ENCODE peak calls at places on chromosomes 3 and 15, in six cellular contexts. T is fibroblast of lung, S is heart right ventricle, A is bronchial epithelial cell, I is fibroblast of the aortic adventitia, C is heart left ventricle. U is an unnamed sample.

GRCh38 chr3:170740726-170741591 is 129.0 kb downstream of the RPL22L1 start:
- DNase-seq in C (peak), I (peak), A (peak), T (peak), S (no peak), U (no peak)

GRCh38 chr15:26157081-26157480 is 294.0 kb upstream of the ATP10A start:
- DNase-seq in C (no peak), I (no peak), T (no peak), A (no peak), S (no peak), U (no peak)

GRCh38 chr15:57691082-57691481 is 15.4 kb upstream of the POLR2M start:
- DNase-seq in T (no peak), I (no peak), A (no peak), S (no peak), C (no peak), U (no peak)

GRCh38 chr3:35745802-35746484 is 106.6 kb downstream of the ARPP21 start:
- DNase-seq in T (no peak), I (no peak), S (no peak), C (no peak), A (no peak), U (no peak)

GRCh38 chr15:81215531-81215930 is 18.9 kb downstream of the IL16 start:
- DNase-seq in A (no peak), C (no peak), S (no peak), T (no peak), I (no peak), U (no peak)

GRCh38 chr3:47399531-47400270 is 18.9 kb downstream of the PTPN23 start:
- DNase-seq in I (no peak), A (peak), C (no peak), T (no peak), S (no peak), U (no peak)

GRCh38 chr3:137998121-137998520 is 11.8 kb upstream of the CLDN18 start:
- DNase-seq in I (no peak), T (no peak), A (peak), S (no peak), C (no peak), U (no peak)

GRCh38 chr3:73820431-73820830 is 195.7 kb upstream of the PDZRN3 start:
- DNase-seq in A (no peak), S (no peak), I (no peak), T (no peak), C (no peak), U (no peak)

GRCh38 chr15:64461577-64462162 is 1.3 kb downstream of the ZNF609 start:
- DNase-seq in T (peak), S (peak), A (peak), C (no peak), I (peak), U (no peak)

GRCh38 chr15:25790003-25790660 is 73.0 kb downstream of the ATP10A start:
- DNase-seq in A (no peak), I (peak), S (peak), T (peak), C (peak), U (peak)

GRCh38 chr3:147371141-147371540 is 35.2 kb downstream of the ZIC4 start:
- DNase-seq in T (no peak), A (no peak), I (no peak), S (no peak), C (no peak), U (peak)

GRCh38 chr3:141455603-141456327 is 31.1 kb upstream of the RASA2 start:
- DNase-seq in C (no peak), A (no peak), I (no peak), T (no peak), S (no peak), U (no peak)

GRCh38 chr3:55622733-55623132 is 135.6 kb upstream of the WNT5A start:
- DNase-seq in T (peak), S (no peak), I (no peak), A (no peak), C (no peak), U (no peak)

GRCh38 chr15:101651753-101652097 is 456 bp downstream of the TM2D3 start:
- DNase-seq in C (peak), T (peak), S (no peak), A (no peak), I (peak), U (no peak)

GRCh38 chr15:73991260-73991659 is 835 bp downstream of the STOML1 start:
- DNase-seq in S (peak), I (peak), C (peak), A (no peak), T (peak), U (no peak)

GRCh38 chr15:64883997-64884511 is 27.6 kb upstream of the ANKDD1A start:
- DNase-seq in S (peak), C (peak), A (peak), T (peak), I (peak), U (no peak)

GRCh38 chr3:196274585-196274984 is 12.9 kb downstream of the PCYT1A start:
- DNase-seq in I (no peak), S (no peak), A (peak), C (no peak), T (peak), U (no peak)

GRCh38 chr3:89368846-89369245 is 261.4 kb downstream of the EPHA3 start:
- DNase-seq in I (no peak), T (peak), C (no peak), A (peak), S (no peak), U (no peak)

GRCh38 chr15:98874773-98875172 is 132.8 kb downstream of the PGPEP1L start:
- DNase-seq in T (no peak), I (no peak), C (no peak), A (peak), S (no peak), U (no peak)

GRCh38 chr3:71303627-71304260 is 279.8 kb downstream of the FOXP1 start:
- DNase-seq in I (peak), C (no peak), A (no peak), T (no peak), S (no peak), U (no peak)

GRCh38 chr3:178777718-178778411 is 241.6 kb downstream of the KCNMB2 start:
- DNase-seq in A (peak), T (peak), S (no peak), I (no peak), C (no peak), U (no peak)

GRCh38 chr15:69225355-69226027 is 65.1 kb downstream of the GLCE start:
- DNase-seq in A (peak), C (no peak), T (peak), S (no peak), I (peak), U (no peak)

GRCh38 chr15:57559875-57560274 is 31.8 kb upstream of the MYZAP start:
- DNase-seq in T (no peak), I (peak), C (peak), A (peak), S (peak), U (no peak)

DNA sequence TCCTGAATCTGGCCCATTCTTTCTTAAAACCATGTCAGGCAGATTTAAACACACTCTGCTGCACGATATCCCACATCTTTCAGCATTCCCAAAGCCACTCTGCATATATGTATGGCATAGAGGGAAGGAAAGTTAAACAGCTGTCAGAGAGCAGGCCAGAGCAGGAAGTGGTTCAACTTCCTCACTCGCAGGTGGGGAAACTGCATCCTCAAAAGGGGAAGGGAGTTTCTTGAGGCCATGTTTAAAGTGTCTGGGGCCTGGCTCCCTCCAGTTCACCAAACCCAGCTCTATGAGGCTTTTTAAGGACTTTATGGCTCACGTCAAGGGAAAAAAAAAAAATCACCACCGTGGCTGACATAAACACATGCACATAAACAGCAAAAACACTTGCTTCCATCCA is 123.1 kb downstream of the OPA1 start:
- DNase-seq in T (no peak), I (no peak), S (no peak), C (no peak), A (no peak), U (peak)
- H3K4me3 ChIP-seq in T (no peak), I (no peak), S (no peak), C (no peak), A (no peak), U (no peak)

DNA sequence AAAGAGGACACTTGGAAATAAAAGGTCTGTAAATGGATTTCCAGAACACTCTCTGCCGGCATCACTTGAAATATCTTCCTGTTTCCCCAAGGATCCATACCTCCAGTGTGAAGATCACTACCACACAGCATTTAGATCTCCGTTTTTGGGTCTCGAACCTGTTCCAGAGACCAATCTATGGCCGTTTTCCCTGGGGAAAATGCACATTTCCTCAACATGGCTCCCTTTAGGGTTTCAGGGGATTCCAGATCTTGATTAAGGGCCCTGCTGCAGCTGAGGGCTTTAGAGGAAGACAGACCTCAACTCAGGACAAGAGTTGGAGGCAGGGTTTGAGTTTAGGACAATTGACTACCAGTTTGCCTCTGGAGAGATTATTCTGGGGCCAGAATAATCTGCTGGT is 2.1 kb downstream of the CTSH start:
- DNase-seq in T (no peak), A (no peak), S (no peak), I (no peak), C (no peak), U (no peak)
- H3K4me3 ChIP-seq in T (no peak), A (no peak), S (no peak), I (no peak), C (peak), U (no peak)

GRCh38 chr3:16174976-16175901 is 759 bp downstream of the GALNT15 start:
- DNase-seq in A (no peak), T (peak), S (no peak), I (no peak), C (no peak), U (peak)
- H3K4me3 ChIP-seq in A (no peak), T (peak), S (peak), I (peak), C (peak), U (peak)

GRCh38 chr3:4550957-4551754 is 58.0 kb downstream of the ITPR1 start:
- DNase-seq in I (no peak), T (no peak), A (no peak), C (peak), S (peak), U (peak)

GRCh38 chr3:4548769-4549168 is 55.6 kb downstream of the ITPR1 start:
- DNase-seq in I (no peak), A (no peak), T (no peak), S (no peak), C (no peak), U (no peak)

GRCh38 chr3:4547799-4548198 is 54.7 kb downstream of the ITPR1 start:
- DNase-seq in S (no peak), C (no peak), I (no peak), A (peak), T (no peak), U (no peak)

GRCh38 chr3:4548356-4548755 is 55.2 kb downstream of the ITPR1 start:
- DNase-seq in A (no peak), T (no peak), I (no peak), S (no peak), C (no peak), U (no peak)

GRCh38 chr3:4551826-4552442 is 58.8 kb downstream of the ITPR1 start:
- DNase-seq in S (no peak), T (no peak), C (no peak), A (no peak), I (no peak), U (peak)
- H3K4me3 ChIP-seq in S (no peak), T (no peak), C (no peak), A (no peak), I (no peak), U (no peak)

DNA sequence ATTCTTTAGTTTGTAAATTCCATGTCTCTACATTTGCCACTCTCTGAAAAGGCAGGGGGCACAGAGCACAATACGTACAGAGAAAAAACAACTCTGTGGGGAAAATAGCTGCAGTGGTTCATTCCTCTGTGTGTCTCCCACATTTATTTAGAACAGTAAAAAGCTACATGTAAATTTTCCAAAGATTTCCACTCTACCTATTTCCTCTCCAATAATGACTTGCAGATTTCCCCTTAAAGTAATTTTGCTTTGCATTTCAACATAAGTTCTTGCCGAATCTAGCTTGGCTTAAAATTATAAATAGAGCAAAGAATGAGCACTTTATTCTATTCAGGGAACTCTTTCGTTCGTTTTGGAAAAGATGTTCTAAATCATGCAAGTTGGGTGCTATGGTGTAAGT is 58.3 kb upstream of the NR2E3 start:
- DNase-seq in C (no peak), A (no peak), T (no peak), S (no peak), I (no peak), U (no peak)
- H3K4me3 ChIP-seq in C (no peak), A (no peak), T (no peak), S (no peak), I (no peak), U (no peak)

DNA sequence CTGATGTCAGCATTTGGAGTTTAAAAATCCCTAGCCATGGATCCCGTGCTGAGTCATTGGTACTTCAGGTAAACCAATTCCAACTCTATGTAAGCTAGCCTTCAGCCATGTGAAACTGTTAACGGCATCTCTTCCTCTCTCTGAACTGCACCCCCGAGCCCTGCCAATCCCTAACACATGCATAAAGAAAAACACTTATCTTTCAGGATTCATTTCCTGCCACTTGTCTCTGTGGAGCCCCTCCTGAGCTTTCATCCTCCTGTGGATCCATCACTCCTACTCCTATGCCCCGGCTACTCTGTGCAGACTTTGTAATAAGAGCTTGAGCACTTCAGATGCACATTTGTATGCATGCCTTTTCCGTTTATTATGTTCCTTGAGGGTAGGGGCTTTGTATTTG is 119.1 kb downstream of the AKAP13 start:
- DNase-seq in C (no peak), S (no peak), I (peak), A (no peak), T (peak), U (no peak)
- H3K4me3 ChIP-seq in C (no peak), S (no peak), I (no peak), A (no peak), T (no peak), U (no peak)

DNA sequence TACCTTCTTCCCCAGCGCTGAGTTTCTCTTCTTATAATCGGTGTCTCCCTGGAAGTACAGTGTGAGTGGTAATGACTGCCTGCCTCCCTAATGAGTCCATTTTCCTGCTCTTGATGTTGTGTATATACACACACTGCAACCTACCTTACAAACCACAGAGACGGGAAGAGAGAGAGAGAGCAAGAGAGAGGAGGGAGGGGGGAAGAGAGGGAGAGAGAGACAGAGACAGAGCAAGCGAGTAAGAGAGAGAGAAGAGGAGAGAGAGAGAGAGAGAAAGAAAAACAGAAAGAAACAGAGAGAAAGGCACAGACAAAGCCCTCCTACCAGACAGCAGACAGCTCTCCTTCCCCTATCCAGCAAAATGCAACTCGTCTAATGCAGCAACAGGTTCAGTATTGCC is 46.9 kb downstream of the ZBTB20 start:
- DNase-seq in T (peak), A (peak), I (peak), C (no peak), S (peak), U (no peak)
- H3K4me3 ChIP-seq in T (peak), A (no peak), I (peak), C (peak), S (peak), U (peak)

DNA sequence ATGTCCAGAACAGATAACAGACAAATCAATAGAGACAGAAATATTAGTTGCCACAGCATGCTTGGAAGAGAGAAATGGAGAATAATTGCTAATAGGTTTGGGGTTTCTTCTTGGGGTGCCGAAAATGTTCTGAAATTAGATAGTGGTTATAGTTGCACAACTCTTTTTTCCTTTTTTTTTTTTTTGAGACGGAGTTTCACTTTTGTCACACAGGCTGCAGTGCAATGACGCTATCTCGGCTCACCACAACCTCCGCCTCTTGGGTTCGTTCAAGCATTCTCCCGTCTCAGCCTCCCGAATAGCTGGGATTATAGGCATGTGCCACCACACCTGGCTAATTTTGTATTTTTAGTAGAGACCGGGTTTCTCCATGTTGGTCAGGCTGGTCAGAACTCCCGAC is 163.3 kb downstream of the PLCH1 start:
- DNase-seq in S (no peak), T (no peak), C (no peak), A (no peak), I (no peak), U (no peak)
- H3K4me3 ChIP-seq in S (no peak), T (no peak), C (no peak), A (no peak), I (no peak), U (no peak)

GRCh38 chr3:101725890-101726275 is 1.5 kb downstream of the CEP97 start:
- DNase-seq in T (no peak), A (no peak), S (no peak), I (no peak), C (no peak), U (no peak)
- H3K4me3 ChIP-seq in T (peak), A (peak), S (peak), I (peak), C (peak), U (peak)

U was measured in esophagus muscularis mucosa.